ENCODE peak calls at places on chromosome 13, in seven cellular contexts. L is fibroblast of lung, Y is choroid plexus epithelial cell, U is ascending aorta, T is GM23248, R is thyroid gland, V is adipocyte. G is an unnamed sample.

GRCh38 chr13:102779426-102780159 is 6.0 kb upstream of the TEX30 start:
- DNase-seq in L (no peak), Y (no peak), U (no peak), T (no peak), R (no peak), V (no peak), G (no peak)

GRCh38 chr13:50715402-50716146 is 127.9 kb downstream of the DLEU7 start:
- DNase-seq in L (no peak), Y (no peak), U (peak), T (no peak), R (no peak), V (no peak), G (no peak)

GRCh38 chr13:75312884-75313520 is 169.0 kb downstream of the TBC1D4 start:
- DNase-seq in L (no peak), Y (no peak), U (no peak), T (no peak), R (no peak), V (no peak), G (no peak)

GRCh38 chr13:23871616-23872220 is 17.5 kb downstream of the MIPEP start:
- DNase-seq in L (peak), Y (peak), U (no peak), T (peak), R (no peak), V (peak), G (peak)

GRCh38 chr13:27644302-27644701 is 22.6 kb downstream of the POLR1D start:
- DNase-seq in L (peak), Y (peak), U (no peak), T (peak), R (no peak), V (peak), G (peak)

GRCh38 chr13:98396071-98396710 is 180.7 kb downstream of the STK24 start:
- DNase-seq in L (no peak), Y (peak), U (no peak), T (no peak), R (peak), V (no peak), G (no peak)

GRCh38 chr13:68056816-68057710 is 826.9 kb upstream of the PCDH9 start:
- DNase-seq in L (peak), Y (peak), U (no peak), T (no peak), R (no peak), V (peak), G (no peak)

GRCh38 chr13:94464771-94465170 is 14.7 kb downstream of the DCT start:
- DNase-seq in L (peak), Y (no peak), U (no peak), T (peak), R (no peak), V (no peak), G (no peak)

GRCh38 chr13:33132644-33133440 is 116.6 kb downstream of the KL start:
- DNase-seq in L (peak), Y (peak), U (no peak), T (peak), R (no peak), V (peak), G (peak)

GRCh38 chr13:28239374-28239773 is 101.0 kb downstream of the PAN3 start:
- DNase-seq in L (peak), Y (peak), U (no peak), T (peak), R (no peak), V (peak), G (peak)

GRCh38 chr13:33110713-33111413 is 94.6 kb downstream of the KL start:
- DNase-seq in L (peak), Y (peak), U (no peak), T (peak), R (no peak), V (no peak), G (peak)

GRCh38 chr13:34462843-34463242 is 479.2 kb upstream of the NBEA start:
- DNase-seq in L (peak), Y (peak), U (no peak), T (peak), R (no peak), V (peak), G (peak)

GRCh38 chr13:87089391-87089790 is 581.8 kb upstream of the SLITRK5 start:
- DNase-seq in L (peak), Y (peak), U (no peak), T (peak), R (no peak), V (no peak), G (peak)

GRCh38 chr13:102555914-102556553 is 40.8 kb upstream of the TPP2 start:
- DNase-seq in L (peak), Y (peak), U (no peak), T (peak), R (no peak), V (peak), G (peak)

GRCh38 chr13:23794267-23795161 is 94.7 kb downstream of the MIPEP start:
- DNase-seq in L (peak), Y (peak), U (no peak), T (peak), R (no peak), V (peak), G (peak)

GRCh38 chr13:110132178-110132975 is 174.6 kb downstream of the COL4A1 start:
- DNase-seq in L (no peak), Y (no peak), U (no peak), T (peak), R (no peak), V (no peak), G (no peak)

GRCh38 chr13:112220296-112220875 is 153.4 kb downstream of the SOX1 start:
- DNase-seq in L (no peak), Y (no peak), U (no peak), T (no peak), R (no peak), V (no peak), G (no peak)

GRCh38 chr13:61275740-61276139 is 139.9 kb downstream of the PCDH20 start:
- DNase-seq in L (no peak), Y (no peak), U (no peak), T (no peak), R (no peak), V (no peak), G (no peak)

GRCh38 chr13:106143392-106143791 is 392.1 kb downstream of the EFNB2 start:
- DNase-seq in L (peak), Y (peak), U (no peak), T (no peak), R (no peak), V (peak), G (peak)

GRCh38 chr13:111215081-111216047 is 100.3 kb downstream of the ARHGEF7 start:
- DNase-seq in L (no peak), Y (no peak), U (no peak), T (no peak), R (peak), V (no peak), G (no peak)

GRCh38 chr13:19818223-19818842 is 35.6 kb upstream of the PSPC1 start:
- DNase-seq in L (no peak), Y (peak), U (no peak), T (peak), R (peak), V (no peak), G (no peak)

GRCh38 chr13:28538932-28539331 is 44.0 kb upstream of the FLT1 start:
- DNase-seq in L (no peak), Y (no peak), U (no peak), T (no peak), R (no peak), V (no peak), G (no peak)

GRCh38 chr13:108807841-108808240 is 178.4 kb downstream of the MYO16 start:
- DNase-seq in L (peak), Y (no peak), U (no peak), T (no peak), R (no peak), V (no peak), G (no peak)

GRCh38 chr13:79534596-79534995 is 53.6 kb downstream of the NDFIP2 start:
- DNase-seq in L (no peak), Y (peak), U (no peak), T (peak), R (no peak), V (no peak), G (no peak)

GRCh38 chr13:97385146-97385545 is 48.8 kb upstream of the RAP2A start:
- DNase-seq in L (no peak), Y (no peak), U (no peak), T (peak), R (peak), V (peak), G (peak)

GRCh38 chr13:40164137-40164536 is 502.3 kb downstream of the FOXO1 start:
- DNase-seq in L (peak), Y (peak), U (no peak), T (peak), R (no peak), V (no peak), G (no peak)

GRCh38 chr13:91238036-91238435 is 109.5 kb upstream of the MIR17HG start:
- DNase-seq in L (no peak), Y (no peak), U (no peak), T (no peak), R (no peak), V (no peak), G (no peak)

GRCh38 chr13:91232716-91233115 is 114.8 kb upstream of the MIR17HG start:
- DNase-seq in L (no peak), Y (no peak), U (no peak), T (no peak), R (no peak), V (no peak), G (no peak)

GRCh38 chr13:91236942-91237341 is 110.5 kb upstream of the MIR17HG start:
- DNase-seq in L (no peak), Y (no peak), U (no peak), T (no peak), R (no peak), V (no peak), G (no peak)

GRCh38 chr13:91240341-91240740 is 107.1 kb upstream of the MIR17HG start:
- DNase-seq in L (no peak), Y (no peak), U (no peak), T (no peak), R (no peak), V (no peak), G (no peak)

DNA sequence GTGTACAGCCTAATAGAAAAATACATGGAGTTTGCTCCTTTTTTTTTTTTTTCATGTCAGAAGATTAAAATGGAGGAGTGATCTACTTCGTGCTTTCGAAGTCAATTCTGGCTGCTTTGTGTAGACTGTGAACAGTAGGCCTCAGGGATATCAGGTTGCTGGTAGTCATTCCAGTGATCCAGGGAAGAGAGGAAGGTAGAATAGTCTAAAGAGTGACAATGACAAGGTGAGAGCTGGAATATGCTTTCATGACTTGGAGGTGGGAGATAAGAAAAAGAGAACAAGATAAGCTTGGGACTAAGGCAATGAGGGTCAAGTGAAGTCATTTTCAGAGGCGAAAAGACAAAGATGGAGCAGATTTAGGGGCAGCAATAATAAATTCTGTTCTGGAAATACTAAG is 111.3 kb upstream of the MIR17HG start:
- DNase-seq in L (no peak), Y (no peak), U (no peak), T (no peak), R (no peak), V (no peak), G (no peak)
- H3K4me3 ChIP-seq in L (no peak), Y (no peak), U (no peak), T (no peak), R (no peak), V (no peak), G (no peak)

DNA sequence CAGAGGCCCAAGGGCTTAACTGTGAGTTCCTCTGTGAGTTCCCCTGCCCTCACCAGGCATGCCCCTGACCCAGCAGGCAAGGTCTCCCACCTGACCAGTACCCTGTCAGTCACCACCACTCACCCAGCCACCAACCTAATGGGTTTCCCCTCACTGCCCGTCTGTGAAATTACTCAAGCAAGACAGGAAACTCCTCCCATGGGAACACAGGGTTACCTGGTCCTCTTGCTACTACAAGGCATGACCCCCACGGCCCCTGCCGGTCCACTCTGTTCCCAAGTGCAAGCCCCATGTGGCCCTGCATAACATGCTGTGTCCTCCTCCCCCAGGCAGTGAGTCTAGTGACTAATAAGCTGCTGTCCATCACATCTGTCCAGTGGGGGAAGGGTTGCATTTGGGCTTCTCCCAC is 8.0 kb upstream of the DHRS12 start:
- DNase-seq in L (no peak), Y (no peak), U (no peak), T (no peak), R (peak), V (no peak), G (no peak)
- H3K4me3 ChIP-seq in L (no peak), Y (no peak), U (no peak), T (no peak), R (no peak), V (no peak), G (no peak)

GRCh38 chr13:74061939-74062595 is 72.1 kb downstream of the KLF12 start:
- DNase-seq in L (peak), Y (peak), U (no peak), T (peak), R (no peak), V (peak), G (peak)
- H3K4me3 ChIP-seq in L (no peak), Y (no peak), U (peak), T (no peak), R (no peak), V (peak), G (no peak)

GRCh38 chr13:114130131-114130707 is 2.2 kb downstream of the RASA3 start:
- DNase-seq in L (no peak), Y (no peak), U (no peak), T (peak), R (no peak), V (no peak), G (no peak)
- H3K4me3 ChIP-seq in L (peak), Y (peak), U (peak), T (peak), R (no peak), V (peak), G (peak)

DNA sequence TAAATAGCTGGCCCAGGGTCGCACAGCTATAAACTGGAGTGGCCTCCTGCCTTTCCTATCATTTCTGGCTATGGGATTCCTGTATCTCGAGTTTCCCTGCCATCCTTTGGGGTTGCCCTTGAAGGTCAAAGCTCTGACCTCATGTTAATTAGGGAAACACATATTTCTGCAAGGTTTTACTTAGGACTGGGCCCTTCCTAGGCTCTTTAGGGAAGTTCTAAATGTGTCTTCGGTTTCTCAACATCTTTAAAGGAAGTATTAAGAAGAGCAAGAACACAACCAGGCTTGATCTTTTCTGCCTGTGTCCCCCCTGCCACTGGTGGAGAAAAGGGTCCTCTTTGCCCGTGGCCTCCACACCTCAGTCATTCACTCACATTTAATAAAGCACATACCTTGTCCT is 10.8 kb downstream of the LCP1 start:
- DNase-seq in L (no peak), Y (no peak), U (no peak), T (no peak), R (no peak), V (no peak), G (no peak)
- H3K4me3 ChIP-seq in L (no peak), Y (no peak), U (no peak), T (no peak), R (no peak), V (no peak), G (no peak)

GRCh38 chr13:44574466-44574855 is 1.7 kb downstream of the TSC22D1 start:
- DNase-seq in L (no peak), Y (peak), U (no peak), T (peak), R (no peak), V (peak), G (no peak)
- H3K4me3 ChIP-seq in L (peak), Y (peak), U (peak), T (peak), R (no peak), V (peak), G (peak)

GRCh38 chr13:21673592-21674270 is 2.9 kb downstream of the FGF9 start:
- DNase-seq in L (peak), Y (peak), U (no peak), T (peak), R (peak), V (peak), G (no peak)

GRCh38 chr13:21672811-21673591 is 2.1 kb downstream of the FGF9 start:
- DNase-seq in L (no peak), Y (no peak), U (no peak), T (peak), R (no peak), V (peak), G (no peak)

GRCh38 chr13:21675095-21676007 is 4.5 kb downstream of the FGF9 start:
- DNase-seq in L (no peak), Y (no peak), U (no peak), T (peak), R (peak), V (no peak), G (no peak)

GRCh38 chr13:21676611-21677021 is 5.7 kb downstream of the FGF9 start:
- DNase-seq in L (no peak), Y (no peak), U (no peak), T (no peak), R (peak), V (no peak), G (no peak)

GRCh38 chr13:21674271-21675009 is 3.6 kb downstream of the FGF9 start:
- DNase-seq in L (no peak), Y (no peak), U (no peak), T (peak), R (peak), V (peak), G (no peak)
- H3K4me3 ChIP-seq in L (peak), Y (peak), U (peak), T (peak), R (no peak), V (peak), G (peak)

DNA sequence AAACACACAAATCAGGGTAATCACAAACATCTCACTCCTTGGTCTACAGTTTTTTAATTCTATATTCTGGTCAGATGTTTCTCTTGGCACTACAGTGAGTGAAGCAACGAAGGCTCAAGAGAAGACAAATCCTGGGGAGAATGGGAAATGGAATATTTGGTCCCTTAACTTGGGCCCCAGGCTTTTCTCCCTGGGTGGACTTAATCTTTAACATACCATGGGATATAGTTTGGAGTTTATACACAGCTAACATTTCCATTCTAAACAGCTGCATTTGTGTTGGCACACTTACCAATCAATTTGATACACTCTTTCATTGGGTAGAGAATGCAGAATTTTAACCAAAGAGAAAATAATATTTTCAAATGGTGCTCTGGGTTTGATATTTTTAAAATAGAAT is 1132.6 kb upstream of the SLC10A2 start:
- DNase-seq in L (no peak), Y (no peak), U (no peak), T (no peak), R (no peak), V (no peak), G (no peak)
- H3K4me3 ChIP-seq in L (no peak), Y (no peak), U (no peak), T (no peak), R (no peak), V (no peak), G (no peak)

GRCh38 chr13:91153372-91153771 is 194.1 kb upstream of the MIR17HG start:
- DNase-seq in L (no peak), Y (no peak), U (no peak), T (no peak), R (no peak), V (no peak), G (peak)

GRCh38 chr13:91142572-91142971 is 204.9 kb upstream of the MIR17HG start:
- DNase-seq in L (peak), Y (peak), U (no peak), T (peak), R (no peak), V (peak), G (peak)

GRCh38 chr13:91145806-91146205 is 201.7 kb upstream of the MIR17HG start:
- DNase-seq in L (no peak), Y (no peak), U (no peak), T (no peak), R (no peak), V (no peak), G (no peak)

GRCh38 chr13:91144054-91144453 is 203.4 kb upstream of the MIR17HG start:
- DNase-seq in L (no peak), Y (no peak), U (no peak), T (no peak), R (no peak), V (no peak), G (no peak)

GRCh38 chr13:91148098-91148497 is 199.4 kb upstream of the MIR17HG start:
- DNase-seq in L (no peak), Y (no peak), U (no peak), T (no peak), R (no peak), V (no peak), G (no peak)
- H3K4me3 ChIP-seq in L (no peak), Y (no peak), U (no peak), T (no peak), R (no peak), V (no peak), G (no peak)

GRCh38 chr13:100090861-100091260 is 2.0 kb downstream of the PCCA start:
- DNase-seq in L (no peak), Y (no peak), U (no peak), T (no peak), R (no peak), V (no peak), G (no peak)
- H3K4me3 ChIP-seq in L (peak), Y (no peak), U (no peak), T (no peak), R (no peak), V (no peak), G (no peak)